ENCODE peak calls at places on chromosomes 6 and 20, in five cellular contexts. J, C, P, U and H are unnamed samples.

GRCh38 chr6:108102965-108103364 is 28.4 kb upstream of the OSTM1 start:
- DNase-seq in C (no peak), P (no peak), J (no peak), U (no peak), H (no peak)

GRCh38 chr6:153016846-153017245 is 14.3 kb upstream of the MTRF1L start:
- DNase-seq in C (no peak), P (no peak), U (no peak), J (no peak), H (no peak)

GRCh38 chr20:57180385-57180784 is 86.1 kb downstream of the BMP7 start:
- DNase-seq in C (no peak), J (no peak), P (no peak), U (no peak), H (no peak)

GRCh38 chr20:10939297-10939949 is 265.6 kb upstream of the JAG1 start:
- DNase-seq in J (no peak), U (no peak), C (no peak), P (no peak), H (no peak)

GRCh38 chr6:108612852-108613251 is 52.1 kb downstream of the FOXO3 start:
- DNase-seq in P (no peak), C (no peak), J (no peak), U (no peak), H (no peak)

GRCh38 chr20:46657137-46657536 is 5.9 kb upstream of the SLC13A3 start:
- DNase-seq in P (no peak), U (no peak), C (no peak), J (no peak), H (no peak)

GRCh38 chr6:1792989-1793388 is 183.3 kb downstream of the FOXC1 start:
- DNase-seq in P (no peak), U (no peak), C (no peak), J (no peak), H (no peak)

GRCh38 chr20:53434662-53435061 is 159.0 kb downstream of the ZNF217 start:
- DNase-seq in C (no peak), U (no peak), J (no peak), P (no peak), H (no peak)

GRCh38 chr20:46154796-46155195 is 36.7 kb downstream of the CD40 start:
- DNase-seq in U (no peak), C (no peak), P (no peak), J (no peak), H (no peak)

GRCh38 chr6:31125162-31125561 is 4.9 kb upstream of the CDSN start:
- DNase-seq in J (peak; percentile 49), C (no peak), P (no peak), U (no peak), H (no peak)

GRCh38 chr6:55456016-55456415 is 123.0 kb downstream of the HMGCLL1 start:
- DNase-seq in U (no peak), C (no peak), J (no peak), P (no peak), H (no peak)

GRCh38 chr20:23412026-23412425 is 9.3 kb downstream of the NAPB start:
- DNase-seq in U (no peak), P (no peak), J (no peak), C (no peak), H (no peak)

GRCh38 chr20:41249371-41249770 is 68.2 kb downstream of the ZHX3 start:
- DNase-seq in C (peak; percentile 74), P (no peak), U (no peak), J (peak; percentile 84), H (no peak)

GRCh38 chr6:26595669-26596269 is 984 bp upstream of the ABT1 start:
- DNase-seq in C (peak; percentile 91), P (peak; percentile 79), U (peak; percentile 81), J (peak; percentile 96), H (peak; percentile 95)

GRCh38 chr6:67252663-67253062 is 1382.4 kb upstream of the ADGRB3 start:
- DNase-seq in J (no peak), U (no peak), C (no peak), P (no peak), H (no peak)

GRCh38 chr20:2101057-2101934 is at the start of gene STK35:
- DNase-seq in U (peak; percentile 43), J (no peak), P (no peak), C (no peak), H (no peak)

GRCh38 chr20:64160536-64161495 is 3.4 kb upstream of the MYT1 start:
- DNase-seq in P (no peak), J (no peak), U (no peak), C (no peak), H (no peak)

GRCh38 chr6:98957440-98957839 is 9.7 kb upstream of the FBXL4 start:
- DNase-seq in J (no peak), C (no peak), P (no peak), U (no peak), H (no peak)

GRCh38 chr6:88167625-88167937 is 1.4 kb upstream of the CNR1 start:
- DNase-seq in P (no peak), C (no peak), U (no peak), J (no peak), H (no peak)

GRCh38 chr6:156601156-156601820 is 175.9 kb upstream of the ARID1B start:
- DNase-seq in P (no peak), U (no peak), J (no peak), C (no peak), H (no peak)

GRCh38 chr6:111441678-111442243 is 41.3 kb downstream of the REV3L start:
- DNase-seq in P (no peak), C (no peak), J (no peak), U (no peak), H (no peak)

GRCh38 chr6:32969685-32970412 is 1.5 kb downstream of the BRD2 start:
- DNase-seq in U (peak; percentile 44), J (peak; percentile 82), C (peak; percentile 74), P (peak; percentile 48), H (peak; percentile 88)

GRCh38 chr6:2817778-2818443 is 23.8 kb downstream of the SERPINB1 start:
- DNase-seq in J (no peak), P (no peak), U (no peak), C (no peak), H (no peak)

GRCh38 chr6:105786890-105787655 is 299.1 kb upstream of the PRDM1 start:
- DNase-seq in C (no peak), J (no peak), P (no peak), U (no peak), H (no peak)

GRCh38 chr6:113375950-113376846 is 480.9 kb upstream of the MARCKS start:
- DNase-seq in U (no peak), P (no peak), J (no peak), C (no peak), H (no peak)

GRCh38 chr6:147310511-147310910 is 106.3 kb downstream of the STXBP5 start:
- DNase-seq in U (no peak), C (no peak), J (no peak), P (no peak), H (no peak)

GRCh38 chr20:59783020-59784010 is 150.1 kb downstream of the SYCP2 start:
- DNase-seq in U (no peak), P (no peak), C (peak; percentile 69), J (peak; percentile 54), H (peak; percentile 78)

GRCh38 chr6:101294676-101295075 is 98.8 kb upstream of the GRIK2 start:
- DNase-seq in J (no peak), C (no peak), U (no peak), P (no peak), H (no peak)

GRCh38 chr6:6714498-6715360 is 126.2 kb downstream of the LY86 start:
- DNase-seq in J (no peak), C (no peak), U (no peak), P (no peak), H (no peak)

GRCh38 chr6:4489538-4489937 is 286.7 kb upstream of the CDYL start:
- DNase-seq in C (no peak), P (no peak), U (no peak), J (no peak), H (no peak)

GRCh38 chr6:164929155-164929977 is 380.0 kb downstream of the C6orf118 start:
- DNase-seq in U (no peak), P (no peak), C (peak; percentile 38), J (no peak), H (no peak)